ENCODE peak calls at places on chromosomes 12 and 14, in ten cellular contexts. J, E, I, C, L, K, A, T, R and U are unnamed samples.

GRCh38 chr14:24246765-24247212 is 4.4 kb upstream of the TINF2 start:
- DNase-seq in J (no peak), E (no peak), I (peak), C (no peak), L (no peak), K (no peak), A (peak), T (no peak), R (no peak), U (peak)

GRCh38 chr14:76846331-76847047 is 20.3 kb downstream of the LRRC74A start:
- DNase-seq in J (no peak), E (no peak), I (peak), C (no peak), L (no peak), K (no peak), A (no peak), T (no peak), R (no peak), U (no peak)

GRCh38 chr12:122862872-122863701 is 27.8 kb downstream of the HIP1R start:
- DNase-seq in J (no peak), E (no peak), I (no peak), C (no peak), L (no peak), K (peak), A (no peak), T (no peak), R (peak), U (no peak)

GRCh38 chr12:97650242-97650641 is 187.6 kb downstream of the RMST start:
- DNase-seq in J (no peak), E (peak), I (no peak), C (no peak), L (no peak), K (no peak), A (peak), T (no peak), R (no peak), U (no peak)

GRCh38 chr14:93032301-93032929 is 83.3 kb downstream of the ITPK1 start:
- DNase-seq in J (no peak), E (no peak), I (no peak), C (no peak), L (peak), K (no peak), A (no peak), T (no peak), R (no peak), U (no peak)

GRCh38 chr12:570237-570925 is 92.9 kb downstream of the NINJ2 start:
- DNase-seq in J (peak), E (peak), I (no peak), C (peak), L (peak), K (peak), A (peak), T (peak), R (peak), U (no peak)

GRCh38 chr12:18340186-18340585 is 78.9 kb downstream of the PIK3C2G start:
- DNase-seq in J (no peak), E (no peak), I (no peak), C (no peak), L (no peak), K (no peak), A (no peak), T (no peak), R (no peak), U (no peak)

GRCh38 chr14:52950410-52950897 is 396 bp downstream of the FERMT2 start:
- DNase-seq in J (peak), E (no peak), I (no peak), C (peak), L (peak), K (peak), A (peak), T (peak), R (peak), U (peak)

GRCh38 chr12:53974084-53975018 is at the start of gene HOTAIR:
- DNase-seq in J (no peak), E (no peak), I (peak), C (no peak), L (peak), K (peak), A (no peak), T (peak), R (no peak), U (peak)

GRCh38 chr14:75334191-75335051 is 55.8 kb downstream of the FOS start:
- DNase-seq in J (no peak), E (no peak), I (no peak), C (peak), L (no peak), K (no peak), A (peak), T (no peak), R (no peak), U (peak)

GRCh38 chr12:105418232-105418631 is 87.7 kb downstream of the C12orf75 start:
- DNase-seq in J (peak), E (peak), I (no peak), C (no peak), L (peak), K (no peak), A (peak), T (peak), R (no peak), U (no peak)

GRCh38 chr14:83291716-83292115 is 1758.1 kb upstream of the SEL1L start:
- DNase-seq in J (no peak), E (no peak), I (no peak), C (no peak), L (no peak), K (no peak), A (peak), T (no peak), R (no peak), U (no peak)

GRCh38 chr12:7439579-7440505 is 4.1 kb downstream of the CD163L1 start:
- DNase-seq in J (peak), E (no peak), I (no peak), C (peak), L (peak), K (no peak), A (peak), T (peak), R (no peak), U (no peak)

GRCh38 chr14:50233335-50234250 is 2.2 kb upstream of the SOS2 start:
- DNase-seq in J (no peak), E (no peak), I (no peak), C (peak), L (no peak), K (no peak), A (no peak), T (no peak), R (peak), U (peak)

GRCh38 chr14:105085766-105086165 is 20.5 kb upstream of the GPR132 start:
- DNase-seq in J (no peak), E (no peak), I (no peak), C (no peak), L (no peak), K (peak), A (no peak), T (no peak), R (no peak), U (no peak)

GRCh38 chr14:94307410-94307992 is 14.4 kb upstream of the SERPINA10 start:
- DNase-seq in J (no peak), E (no peak), I (no peak), C (no peak), L (peak), K (no peak), A (peak), T (peak), R (no peak), U (no peak)

GRCh38 chr14:65290830-65291229 is 121.7 kb upstream of the FUT8 start:
- DNase-seq in J (no peak), E (peak), I (no peak), C (no peak), L (peak), K (no peak), A (peak), T (no peak), R (no peak), U (no peak)

GRCh38 chr14:67335781-67336180 is 23.8 kb downstream of the ATP6V1D start:
- DNase-seq in J (peak), E (no peak), I (peak), C (no peak), L (peak), K (no peak), A (peak), T (peak), R (no peak), U (no peak)

GRCh38 chr12:103834897-103835390 is 6.1 kb downstream of the NT5DC3 start:
- DNase-seq in J (no peak), E (no peak), I (no peak), C (no peak), L (no peak), K (no peak), A (no peak), T (no peak), R (no peak), U (no peak)

GRCh38 chr14:68074765-68075381 is 255.3 kb downstream of the RAD51B start:
- DNase-seq in J (no peak), E (no peak), I (peak), C (no peak), L (peak), K (no peak), A (peak), T (no peak), R (no peak), U (no peak)

GRCh38 chr12:124441443-124442190 is 125.8 kb downstream of the NCOR2 start:
- DNase-seq in J (no peak), E (peak), I (no peak), C (no peak), L (no peak), K (no peak), A (peak), T (no peak), R (no peak), U (no peak)

GRCh38 chr14:104885031-104885972 is 20.2 kb downstream of the CEP170B start:
- DNase-seq in J (no peak), E (no peak), I (no peak), C (no peak), L (no peak), K (peak), A (no peak), T (no peak), R (no peak), U (peak)

GRCh38 chr14:57502581-57503254 is 9.1 kb upstream of the CCDC198 start:
- DNase-seq in J (no peak), E (no peak), I (no peak), C (peak), L (no peak), K (peak), A (peak), T (no peak), R (no peak), U (no peak)

GRCh38 chr14:22580604-22581003 is 8.4 kb downstream of the DAD1 start:
- DNase-seq in J (no peak), E (no peak), I (no peak), C (no peak), L (no peak), K (no peak), A (no peak), T (no peak), R (no peak), U (no peak)

GRCh38 chr12:34597548-34598351 is 575.5 kb downstream of the ALG10 start:
- DNase-seq in J (no peak), E (no peak), I (no peak), C (no peak), L (no peak), K (peak), A (no peak), T (no peak), R (no peak), U (no peak)

GRCh38 chr12:20946732-20947131 is 136.2 kb downstream of the SLCO1B3 start:
- DNase-seq in J (peak), E (no peak), I (peak), C (no peak), L (peak), K (no peak), A (peak), T (peak), R (no peak), U (no peak)

GRCh38 chr14:52950898-52951729 is at the start of gene FERMT2:
- DNase-seq in J (peak), E (peak), I (no peak), C (peak), L (peak), K (peak), A (peak), T (peak), R (peak), U (peak)

GRCh38 chr12:27550653-27550975 is 26.6 kb downstream of the PPFIBP1 start:
- DNase-seq in J (no peak), E (no peak), I (no peak), C (no peak), L (no peak), K (no peak), A (peak), T (no peak), R (no peak), U (no peak)

GRCh38 chr12:25384038-25384953 is 133.6 kb upstream of the KRAS start:
- DNase-seq in J (no peak), E (no peak), I (no peak), C (no peak), L (peak), K (no peak), A (no peak), T (peak), R (no peak), U (no peak)
- H3K4me3 ChIP-seq in J (peak), E (peak), I (peak), C (no peak), L (peak), K (peak), A (no peak), T (peak), R (no peak), U (no peak)

DNA sequence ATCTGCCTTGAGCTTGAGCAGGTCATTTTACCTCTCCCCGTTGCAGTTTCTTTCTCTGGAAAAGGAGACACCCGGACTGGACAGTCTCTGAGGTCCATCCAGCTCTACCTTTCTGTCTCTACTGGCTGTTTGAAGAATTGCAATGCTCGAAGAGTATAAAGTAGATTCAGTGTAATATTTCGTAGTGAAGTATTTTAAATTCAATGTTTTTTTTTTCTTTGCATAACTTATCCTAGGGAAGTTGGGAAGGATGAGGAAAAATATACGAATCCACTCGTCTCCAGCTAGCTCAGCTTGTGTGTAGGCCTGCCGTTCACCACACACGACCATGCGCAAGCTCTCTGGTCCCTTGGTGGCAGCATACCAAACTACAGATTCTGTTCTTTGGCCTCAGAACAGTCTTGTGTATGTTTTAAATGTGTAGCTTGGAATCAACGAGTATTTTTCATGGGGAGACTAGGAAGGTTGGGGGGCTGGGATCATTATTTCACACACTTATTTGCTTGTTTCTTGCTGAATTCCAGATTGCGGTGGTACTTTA is 307.9 kb downstream of the CACNA1C start:
- DNase-seq in J (no peak), E (no peak), I (no peak), C (no peak), L (no peak), K (no peak), A (peak), T (no peak), R (no peak), U (no peak)
- TF ChIP-seq CTCF in J (peak), E (peak), I (peak), C (peak), L (no peak), K (no peak), A (peak), T (no peak), R (no peak), U (no peak)

GRCh38 chr12:100716949-100717732 is 77.4 kb upstream of the ANO4 start:
- DNase-seq in J (peak), E (no peak), I (no peak), C (no peak), L (no peak), K (peak), A (peak), T (peak), R (no peak), U (no peak)
- H3K4me3 ChIP-seq in J (peak), E (peak), I (no peak), C (no peak), L (peak), K (peak), A (peak), T (peak), R (peak), U (no peak)

GRCh38 chr12:59626382-59626781 is 30.6 kb downstream of the SLC16A7 start:
- DNase-seq in J (no peak), E (no peak), I (no peak), C (no peak), L (no peak), K (no peak), A (no peak), T (no peak), R (no peak), U (no peak)

GRCh38 chr12:59632408-59632807 is 36.6 kb downstream of the SLC16A7 start:
- DNase-seq in J (no peak), E (no peak), I (no peak), C (no peak), L (no peak), K (no peak), A (no peak), T (no peak), R (no peak), U (no peak)

GRCh38 chr12:59627582-59627981 is 31.8 kb downstream of the SLC16A7 start:
- DNase-seq in J (no peak), E (no peak), I (no peak), C (no peak), L (no peak), K (no peak), A (no peak), T (no peak), R (no peak), U (no peak)

GRCh38 chr12:59634254-59634653 is 38.4 kb downstream of the SLC16A7 start:
- DNase-seq in J (no peak), E (no peak), I (no peak), C (no peak), L (no peak), K (no peak), A (no peak), T (no peak), R (no peak), U (no peak)

GRCh38 chr12:59629890-59630289 is 34.1 kb downstream of the SLC16A7 start:
- DNase-seq in J (no peak), E (no peak), I (no peak), C (no peak), L (no peak), K (no peak), A (no peak), T (no peak), R (no peak), U (no peak)
- TF ChIP-seq CTCF in J (no peak), E (no peak), I (no peak), C (no peak), L (no peak), K (no peak), A (no peak), T (no peak), R (no peak), U (no peak)

GRCh38 chr12:51424662-51425539 is at the start of gene SLC4A8:
- DNase-seq in J (peak), E (peak), I (peak), C (peak), L (peak), K (peak), A (peak), T (peak), R (peak), U (peak)
- H3K4me3 ChIP-seq in J (peak), E (peak), I (peak), C (peak), L (peak), K (peak), A (peak), T (peak), R (peak), U (peak)

GRCh38 chr12:83451189-83451588 is 764.5 kb downstream of the TMTC2 start:
- DNase-seq in J (no peak), E (no peak), I (no peak), C (no peak), L (no peak), K (no peak), A (no peak), T (no peak), R (no peak), U (no peak)
- TF ChIP-seq CTCF in J (no peak), E (no peak), I (no peak), C (no peak), L (no peak), K (no peak), A (no peak), T (peak), R (no peak), U (no peak)

GRCh38 chr14:72723741-72724530 is 170.0 kb downstream of the DPF3 start:
- DNase-seq in J (no peak), E (no peak), I (no peak), C (no peak), L (no peak), K (peak), A (peak), T (no peak), R (no peak), U (no peak)
- H3K4me3 ChIP-seq in J (no peak), E (no peak), I (no peak), C (no peak), L (no peak), K (no peak), A (no peak), T (no peak), R (no peak), U (no peak)